ENCODE peak calls at places on chromosomes 1 and 21, in seven cellular contexts. C, M, Y, F, Z, H and R are unnamed samples.

GRCh38 chr1:9025474-9025873 is 749 bp downstream of the SLC2A7 start:
- DNase-seq in Z (no peak), F (no peak), M (no peak), H (no peak), Y (no peak), C (no peak), R (no peak)

GRCh38 chr1:245153645-245154428 is 948 bp upstream of the KIF26B start:
- DNase-seq in Z (no peak), M (no peak), F (peak), C (peak), Y (peak), H (no peak), R (peak)

GRCh38 chr1:1114431-1114830 is 1.5 kb downstream of the C1orf159 start:
- DNase-seq in Y (no peak), F (no peak), H (no peak), M (peak), C (no peak), Z (no peak), R (no peak)

GRCh38 chr1:101262601-101263348 is 26.0 kb downstream of the S1PR1 start:
- DNase-seq in Z (no peak), F (no peak), M (no peak), C (peak), H (no peak), Y (no peak), R (no peak)

GRCh38 chr1:94067196-94067595 is 53.8 kb downstream of the ABCA4 start:
- DNase-seq in H (no peak), C (peak), Z (no peak), F (no peak), M (no peak), Y (no peak), R (no peak)

GRCh38 chr1:89261926-89262540 is 10.6 kb downstream of the GBP5 start:
- DNase-seq in H (no peak), Y (peak), M (no peak), Z (no peak), F (no peak), C (peak), R (no peak)

GRCh38 chr1:246035060-246035531 is 472.0 kb downstream of the SMYD3 start:
- DNase-seq in Y (no peak), C (peak), Z (no peak), F (no peak), M (no peak), H (no peak), R (no peak)

GRCh38 chr1:206461602-206462455 is 8.4 kb upstream of the IKBKE start:
- DNase-seq in H (peak), Z (peak), Y (peak), C (peak), F (peak), M (peak), R (peak)

GRCh38 chr1:91510754-91511153 is 10.1 kb downstream of the CDC7 start:
- DNase-seq in M (no peak), F (no peak), H (no peak), C (no peak), Z (no peak), Y (no peak), R (no peak)

GRCh38 chr1:25609921-25610320 is 6.7 kb upstream of the MAN1C1 start:
- DNase-seq in H (no peak), Y (no peak), Z (no peak), C (no peak), F (no peak), M (no peak), R (no peak)

GRCh38 chr1:54340876-54341275 is 65.3 kb downstream of the SSBP3 start:
- DNase-seq in Y (no peak), C (no peak), F (no peak), M (no peak), Z (no peak), H (no peak), R (no peak)

GRCh38 chr1:201114245-201115131 is 2.3 kb upstream of the CACNA1S start:
- DNase-seq in M (peak), H (peak), Y (peak), Z (peak), C (peak), F (peak), R (peak)

GRCh38 chr1:235367000-235367908 is at the start of gene TBCE:
- DNase-seq in Z (peak), Y (peak), C (peak), H (peak), M (peak), F (peak), R (peak)

GRCh38 chr1:24186993-24187790 is at the start of gene IFNLR1:
- DNase-seq in F (peak), Y (peak), H (peak), Z (peak), M (peak), C (peak), R (peak)

GRCh38 chr21:26441081-26441610 is 131.9 kb downstream of the CYYR1 start:
- DNase-seq in F (no peak), Y (no peak), H (no peak), Z (no peak), M (no peak), C (no peak), R (no peak)

GRCh38 chr21:42466700-42467612 is 29.1 kb downstream of the RSPH1 start:
- DNase-seq in Y (peak), H (no peak), C (peak), M (no peak), Z (peak), F (no peak), R (no peak)

GRCh38 chr1:1304331-1305299 is 3.1 kb downstream of the ACAP3 start:
- DNase-seq in C (peak), F (no peak), M (peak), Y (peak), H (no peak), Z (peak), R (no peak)

GRCh38 chr1:156652131-156652991 is 10.4 kb downstream of the BCAN start:
- DNase-seq in F (peak), C (peak), H (no peak), M (no peak), Z (no peak), Y (peak), R (no peak)

GRCh38 chr1:41767534-41767933 is 151.2 kb downstream of the HIVEP3 start:
- DNase-seq in Z (no peak), F (no peak), H (no peak), C (no peak), Y (no peak), M (no peak), R (no peak)

GRCh38 chr1:202058001-202058908 is 47.9 kb downstream of the ELF3 start:
- DNase-seq in M (no peak), F (no peak), H (no peak), C (peak), Y (no peak), Z (no peak), R (no peak)

GRCh38 chr1:212225416-212225815 is 59.8 kb upstream of the PPP2R5A start:
- DNase-seq in C (no peak), Z (no peak), F (no peak), M (no peak), H (peak), Y (no peak), R (peak)

GRCh38 chr1:114033219-114033706 is 54.0 kb downstream of the OLFML3 start:
- DNase-seq in H (no peak), C (peak), Z (no peak), F (no peak), Y (no peak), M (no peak), R (no peak)

GRCh38 chr1:59367269-59368006 is 70.5 kb downstream of the FGGY start:
- DNase-seq in M (peak), Y (peak), F (no peak), C (peak), Z (peak), H (no peak), R (no peak)

GRCh38 chr1:106554294-106554693 is 502.2 kb upstream of the PRMT6 start:
- DNase-seq in M (no peak), F (no peak), H (no peak), Y (no peak), Z (no peak), C (no peak), R (no peak)

GRCh38 chr1:229258851-229259110 is 12.1 kb upstream of the RAB4A start:
- DNase-seq in C (no peak), Y (no peak), M (no peak), Z (no peak), H (no peak), F (no peak), R (no peak)

GRCh38 chr1:5340560-5341130 is 651.6 kb downstream of the NPHP4 start:
- DNase-seq in C (peak), H (no peak), Z (no peak), Y (no peak), M (no peak), F (no peak), R (no peak)

GRCh38 chr1:58907398-58907797 is 123.6 kb upstream of the JUN start:
- DNase-seq in Y (no peak), F (no peak), H (no peak), M (no peak), C (no peak), Z (no peak), R (no peak)

GRCh38 chr1:19163261-19163660 is 46.8 kb downstream of the UBR4 start:
- DNase-seq in C (peak), H (no peak), F (no peak), M (peak), Z (no peak), Y (no peak), R (no peak)

GRCh38 chr1:192303029-192303428 is 13.8 kb upstream of the RGS21 start:
- DNase-seq in Y (no peak), M (no peak), H (no peak), C (no peak), Z (no peak), F (no peak), R (no peak)

GRCh38 chr21:44904141-44904923 is 16.4 kb downstream of the ITGB2 start:
- DNase-seq in F (no peak), M (no peak), Y (no peak), Z (no peak), H (no peak), C (no peak), R (no peak)

GRCh38 chr1:173478099-173478555 is 992 bp downstream of the PRDX6 start:
- DNase-seq in C (peak), F (no peak), Y (peak), M (peak), H (no peak), Z (peak), R (peak)

GRCh38 chr1:219189021-219189824 is 15.5 kb downstream of the LYPLAL1 start:
- DNase-seq in Y (no peak), M (no peak), Z (no peak), C (peak), H (no peak), F (no peak), R (no peak)

GRCh38 chr1:34500451-34500850 is 254.4 kb upstream of the GJB5 start:
- DNase-seq in Z (peak), Y (peak), C (peak), H (no peak), M (peak), F (peak), R (no peak)

GRCh38 chr1:83497563-83497962 is 501.4 kb downstream of the TTLL7 start:
- DNase-seq in F (no peak), C (no peak), M (no peak), Y (no peak), Z (no peak), H (no peak), R (no peak)

GRCh38 chr1:200739499-200740290 is 1.0 kb downstream of the CAMSAP2 start:
- DNase-seq in Z (no peak), C (peak), F (no peak), M (peak), Y (peak), H (peak), R (no peak)

GRCh38 chr1:171741872-171742576 is at the start of gene VAMP4:
- DNase-seq in Y (peak), Z (peak), M (peak), C (peak), H (peak), F (peak), R (peak)

GRCh38 chr1:190413142-190413541 is 64.5 kb downstream of the BRINP3 start:
- DNase-seq in Y (no peak), M (no peak), F (no peak), Z (no peak), C (no peak), H (no peak), R (no peak)

GRCh38 chr1:88455857-88456256 is 228.2 kb upstream of the PKN2 start:
- DNase-seq in H (no peak), C (no peak), Y (no peak), M (no peak), F (no peak), Z (no peak), R (no peak)

GRCh38 chr1:174883361-174883760 is 116.4 kb upstream of the CACYBP start:
- DNase-seq in Y (no peak), Z (no peak), M (no peak), F (no peak), H (no peak), C (peak), R (no peak)

GRCh38 chr1:216778763-216779162 is 55.5 kb upstream of the ESRRG start:
- DNase-seq in H (no peak), C (peak), F (no peak), Y (no peak), Z (no peak), M (no peak), R (no peak)